ENCODE peak calls at places on chromosomes 16 and 17, in four cellular contexts. One of them, this sample, is unnamed.

GRCh38 chr16:88761830-88762229 is 23.2 kb downstream of the PIEZO1 start:
- DNase-seq in body of pancreas: peak
- DNase-seq in A549: no peak
- DNase-seq in GM23248: no peak
- DNase-seq in this sample: no peak

GRCh38 chr16:57029161-57030160 is 40.1 kb downstream of the NLRC5 start:
- DNase-seq in body of pancreas: no peak
- DNase-seq in A549: no peak
- DNase-seq in GM23248: peak
- DNase-seq in this sample: peak

GRCh38 chr16:4450430-4450829 is 24.0 kb downstream of the NMRAL1 start:
- DNase-seq in body of pancreas: no peak
- DNase-seq in A549: no peak
- DNase-seq in GM23248: no peak
- DNase-seq in this sample: no peak

GRCh38 chr17:16909472-16909871 is 62.4 kb downstream of the TNFRSF13B start:
- DNase-seq in body of pancreas: no peak
- DNase-seq in A549: no peak
- DNase-seq in GM23248: no peak
- DNase-seq in this sample: no peak

GRCh38 chr17:28599311-28600184 is 723 bp upstream of the SPAG5 start:
- DNase-seq in body of pancreas: peak
- DNase-seq in A549: peak
- DNase-seq in GM23248: peak
- DNase-seq in this sample: no peak

GRCh38 chr17:58277107-58277506 is 3.6 kb downstream of the MPO start:
- DNase-seq in body of pancreas: no peak
- DNase-seq in A549: peak
- DNase-seq in GM23248: peak
- DNase-seq in this sample: no peak

GRCh38 chr17:35214631-35215273 is 20.6 kb upstream of the SLC35G3 start:
- DNase-seq in body of pancreas: no peak
- DNase-seq in A549: no peak
- DNase-seq in GM23248: no peak
- DNase-seq in this sample: no peak

GRCh38 chr17:7988750-7989178 is 13.7 kb upstream of the GUCY2D start:
- DNase-seq in body of pancreas: peak
- DNase-seq in A549: peak
- DNase-seq in GM23248: peak
- DNase-seq in this sample: no peak

GRCh38 chr16:10269632-10270031 is 87.4 kb upstream of the GRIN2A start:
- DNase-seq in body of pancreas: no peak
- DNase-seq in A549: no peak
- DNase-seq in GM23248: no peak
- DNase-seq in this sample: no peak

GRCh38 chr17:78820841-78821240 is 19.8 kb downstream of the USP36 start:
- DNase-seq in body of pancreas: no peak
- DNase-seq in A549: no peak
- DNase-seq in GM23248: no peak
- DNase-seq in this sample: peak

GRCh38 chr17:77745702-77746101 is 212.8 kb upstream of the TNRC6C start:
- DNase-seq in body of pancreas: no peak
- DNase-seq in A549: no peak
- DNase-seq in GM23248: no peak
- DNase-seq in this sample: no peak

GRCh38 chr17:49552070-49552751 is 23.5 kb upstream of the NXPH3 start:
- DNase-seq in body of pancreas: no peak
- DNase-seq in A549: no peak
- DNase-seq in GM23248: peak
- DNase-seq in this sample: no peak

GRCh38 chr17:36931697-36932382 is 5.4 kb upstream of the LHX1 start:
- DNase-seq in body of pancreas: no peak
- DNase-seq in A549: no peak
- DNase-seq in GM23248: no peak
- DNase-seq in this sample: no peak

GRCh38 chr16:75248142-75248535 is 3.3 kb downstream of the BCAR1 start:
- DNase-seq in body of pancreas: no peak
- DNase-seq in A549: no peak
- DNase-seq in GM23248: no peak
- DNase-seq in this sample: no peak